ENCODE peak calls at places on chromosomes 6 and 20, in five cellular contexts. N is PC-3, B is fibroblast of lung, T is tibial artery, G is psoas muscle. K is an unnamed sample.
A peak's percentile ranks its signal among the peaks of the same experiment; 100 is the strongest.

GRCh38 chr6:122068291-122068769 is 331.1 kb upstream of the HSF2 start:
- DNase-seq in N (no peak), G (no peak), T (no peak), B (no peak), K (no peak)

GRCh38 chr6:157952751-157953479 is 28.7 kb upstream of the SYNJ2 start:
- DNase-seq in N (peak; percentile 37), B (no peak), T (no peak), G (no peak), K (no peak)

GRCh38 chr6:33983109-33983475 is 162.8 kb downstream of the GRM4 start:
- DNase-seq in B (no peak), G (no peak), T (peak; percentile 45), N (peak; percentile 70), K (no peak)

GRCh38 chr20:63508072-63508768 is 9.3 kb upstream of the EEF1A2 start:
- DNase-seq in G (peak; percentile 15), N (no peak), B (no peak), T (no peak), K (no peak)

GRCh38 chr6:33420493-33421343 is 853 bp downstream of the SYNGAP1 start:
- DNase-seq in B (no peak), N (no peak), G (no peak), T (no peak), K (no peak)

GRCh38 chr6:112879920-112880413 is 532.8 kb downstream of the RFPL4B start:
- DNase-seq in N (no peak), B (peak; percentile 18), G (peak; percentile 50), T (no peak), K (no peak)

GRCh38 chr6:152170313-152170701 is 362.8 kb downstream of the ESR1 start:
- DNase-seq in T (no peak), N (no peak), G (no peak), B (no peak), K (no peak)

GRCh38 chr6:137995371-137995770 is 111.8 kb downstream of the PERP start:
- DNase-seq in N (peak; percentile 38), B (no peak), T (no peak), G (no peak), K (no peak)

GRCh38 chr6:84103029-84103428 is 69.5 kb downstream of the MRAP2 start:
- DNase-seq in T (no peak), N (no peak), B (peak; percentile 24), G (no peak), K (no peak)

GRCh38 chr20:25197173-25197869 is 1.8 kb downstream of the ENTPD6 start:
- DNase-seq in B (no peak), G (no peak), N (peak; percentile 25), T (no peak), K (no peak)

GRCh38 chr6:8382434-8382833 is 52.9 kb downstream of the SLC35B3 start:
- DNase-seq in N (no peak), B (no peak), G (no peak), T (no peak), K (no peak)
- H3K36me3 ChIP-seq in N (no peaks in the 10 kb centered on the region), B (no peaks in the 10 kb centered on the region), G (no peaks in the 10 kb centered on the region), T (no peaks in the 10 kb centered on the region), K (no peaks in the 10 kb centered on the region)

GRCh38 chr6:24907959-24908358 is 27.8 kb downstream of the RIPOR2 start:
- DNase-seq in N (no peak), T (no peak), B (no peak), G (no peak), K (no peak)

GRCh38 chr6:24906314-24906713 is 29.4 kb downstream of the RIPOR2 start:
- DNase-seq in B (no peak), N (no peak), G (no peak), T (no peak), K (no peak)

GRCh38 chr6:24909281-24910216 is 26.2 kb downstream of the RIPOR2 start:
- DNase-seq in B (no peak), G (no peak), N (no peak), T (no peak), K (no peak)

GRCh38 chr6:24910331-24910849 is 25.4 kb downstream of the RIPOR2 start:
- DNase-seq in T (no peak), B (peak; percentile 30), N (no peak), G (peak; percentile 67), K (no peak)

DNA sequence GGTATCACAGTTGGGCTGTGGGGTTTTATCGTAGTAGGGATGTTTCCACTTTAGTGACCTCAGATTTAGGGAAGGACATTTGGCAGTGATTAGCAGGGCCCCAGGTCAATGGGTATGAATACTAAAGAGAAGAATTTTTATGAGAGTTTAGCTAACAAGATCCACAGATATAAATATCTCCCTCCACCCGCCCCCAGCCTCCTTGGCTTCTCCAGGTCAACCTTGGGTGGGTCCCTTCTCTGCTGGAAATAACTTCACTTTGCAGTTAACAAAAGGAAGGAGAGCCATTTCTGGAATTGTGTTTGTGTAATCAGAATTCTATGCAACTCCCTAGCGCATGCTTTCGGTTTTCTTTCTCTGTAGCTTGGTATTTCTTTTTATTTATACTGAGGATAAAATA is 27.2 kb downstream of the RIPOR2 start:
- DNase-seq in T (no peak), G (no peak), B (no peak), N (peak; percentile 66), K (no peak)
- H3K4me3 ChIP-seq in T (no peak overlapping the region), G (peak overlapping the region; percentile 82), B (no peak overlapping the region), N (peak overlapping the region; percentile 33), K (no peak overlapping the region)

DNA sequence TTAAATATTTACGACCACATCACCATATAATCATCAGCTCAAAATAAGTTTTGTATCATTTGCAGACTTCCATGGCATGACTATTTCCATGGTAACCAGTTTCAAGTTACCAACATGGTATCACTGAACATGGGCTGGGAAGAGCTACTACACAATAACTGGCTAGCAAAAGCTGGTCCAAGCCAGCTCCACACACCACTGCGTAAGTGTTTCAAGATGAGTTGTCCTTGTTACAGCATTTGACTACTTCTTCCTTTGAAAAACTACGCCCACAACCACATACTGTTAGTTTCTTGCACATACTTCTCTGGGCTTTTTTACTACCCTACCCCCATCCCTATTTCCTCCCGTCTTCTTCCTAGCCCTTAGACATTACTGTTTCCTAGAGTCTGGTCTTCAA is 8.5 kb downstream of the CD164 start:
- DNase-seq in B (no peak), G (no peak), N (no peak), T (no peak), K (no peak)
- H3K36me3 ChIP-seq in B (peaks cover 13% of the 10 kb centered on the region), G (peaks cover 92% of the 10 kb centered on the region), N (peaks cover 65% of the 10 kb centered on the region), T (peaks cover 79% of the 10 kb centered on the region), K (peaks cover 2% of the 10 kb centered on the region)

DNA sequence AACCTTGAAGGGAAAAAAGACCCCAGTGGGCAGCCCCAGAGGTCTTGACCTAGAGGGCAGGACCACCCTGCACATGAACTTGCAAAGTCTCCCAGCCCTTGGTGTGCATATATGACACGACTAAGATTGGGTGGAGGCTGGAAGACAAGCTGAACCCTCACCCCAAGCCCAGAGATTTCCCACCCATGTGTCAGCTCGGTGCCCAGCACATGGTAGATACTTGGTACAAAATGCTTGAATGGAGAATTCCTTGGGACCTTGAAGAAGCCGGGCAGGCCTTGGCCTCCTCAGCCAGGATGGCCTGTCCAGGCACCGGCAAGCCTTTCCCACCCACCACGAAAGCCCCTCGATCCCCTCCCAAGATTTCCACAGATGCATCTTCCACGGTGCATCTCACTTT is 50.6 kb downstream of the BPIFB1 start:
- DNase-seq in N (no peak), T (no peak), G (no peak), B (no peak), K (no peak)
- H3K4me3 ChIP-seq in N (no peak overlapping the region), T (no peak overlapping the region), G (no peak overlapping the region), B (no peak overlapping the region), K (no peak overlapping the region)

GRCh38 chr20:46374383-46374782 is 32.0 kb downstream of the ELMO2 start:
- DNase-seq in N (no peak), T (no peak), B (no peak), G (no peak), K (no peak)
- H3K36me3 ChIP-seq in N (peaks cover 38% of the 10 kb centered on the region), T (peaks cover 97% of the 10 kb centered on the region), B (peaks cover 24% of the 10 kb centered on the region), G (peaks cover 99% of the 10 kb centered on the region), K (peaks cover 16% of the 10 kb centered on the region)

GRCh38 chr6:3789018-3789895 is 37.7 kb upstream of the PXDC1 start:
- DNase-seq in N (peak; percentile 89), T (no peak), G (no peak), B (peak; percentile 88), K (no peak)
- H3K4me3 ChIP-seq in N (no peak overlapping the region), T (no peak overlapping the region), G (no peak overlapping the region), B (no peak overlapping the region), K (no peak overlapping the region)

GRCh38 chr6:56618050-56618449 is 24.6 kb downstream of the DST start:
- DNase-seq in G (no peak), T (no peak), B (no peak), N (peak; percentile 20), K (no peak)
- H3K36me3 ChIP-seq in G (peaks cover 96% of the 10 kb centered on the region), T (peaks cover 60% of the 10 kb centered on the region), B (peaks cover 19% of the 10 kb centered on the region), N (peaks cover 8% of the 10 kb centered on the region), K (peaks cover 3% of the 10 kb centered on the region)

GRCh38 chr20:33675127-33675954 is 1.1 kb upstream of the NECAB3 start:
- DNase-seq in T (peak; percentile 78), N (no peak), B (no peak), G (peak; percentile 66), K (no peak)
- H3K4me3 ChIP-seq in T (peak overlapping the region; percentile 67), N (peak overlapping the region; percentile 92), B (peak overlapping the region; percentile 14), G (peak overlapping the region; percentile 92), K (no peak overlapping the region)

K was measured in kidney epithelial cell.